ENCODE peak calls at places on chromosome 13, in five cellular contexts. T is IMR-90, S is A549, Q is K562, F is GM12878. H is an unnamed sample.

GRCh38 chr13:90545070-90545840 is 802.2 kb upstream of the MIR17HG start:
- DNase-seq in T (no peak), Q (no peak), F (no peak), S (no peak), H (no peak)

GRCh38 chr13:40342901-40343300 is 323.5 kb downstream of the FOXO1 start:
- DNase-seq in S (no peak), T (no peak), Q (no peak), F (no peak), H (no peak)

GRCh38 chr13:30312859-30313258 is 5.5 kb upstream of the KATNAL1 start:
- DNase-seq in S (no peak), F (no peak), T (peak; percentile 46), Q (no peak), H (no peak)

GRCh38 chr13:19782049-19782726 is 557 bp downstream of the PSPC1 start:
- DNase-seq in T (peak; percentile 45), Q (peak; percentile 21), F (no peak), S (peak; percentile 1), H (peak; percentile 71)

GRCh38 chr13:74767031-74767430 is 632.8 kb upstream of the KLF12 start:
- DNase-seq in S (no peak), Q (no peak), T (peak; percentile 66), F (no peak), H (no peak)

GRCh38 chr13:73991384-73991783 is 142.8 kb downstream of the KLF12 start:
- DNase-seq in Q (no peak), T (no peak), F (no peak), S (no peak), H (no peak)

GRCh38 chr13:73715114-73715909 is 418.9 kb downstream of the KLF12 start:
- DNase-seq in S (no peak), T (no peak), F (peak; percentile 31), Q (no peak), H (no peak)

GRCh38 chr13:78595819-78596700 is 7.3 kb downstream of the POU4F1 start:
- DNase-seq in T (no peak), S (peak; percentile 23), F (no peak), Q (no peak), H (peak; percentile 84)

GRCh38 chr13:29883941-29884518 is 33.6 kb upstream of the UBL3 start:
- DNase-seq in F (no peak), T (peak; percentile 27), S (no peak), Q (no peak), H (no peak)

GRCh38 chr13:56501750-56502149 is 639.0 kb upstream of the PRR20A start:
- DNase-seq in T (no peak), Q (no peak), S (no peak), F (no peak), H (no peak)

GRCh38 chr13:76745246-76746200 is 140.7 kb downstream of the KCTD12 start:
- DNase-seq in S (no peak), Q (no peak), F (peak; percentile 59), T (no peak), H (no peak)

GRCh38 chr13:92843549-92843948 is 383.1 kb upstream of the GPC6 start:
- DNase-seq in T (peak; percentile 69), Q (no peak), F (no peak), S (no peak), H (no peak)

DNA sequence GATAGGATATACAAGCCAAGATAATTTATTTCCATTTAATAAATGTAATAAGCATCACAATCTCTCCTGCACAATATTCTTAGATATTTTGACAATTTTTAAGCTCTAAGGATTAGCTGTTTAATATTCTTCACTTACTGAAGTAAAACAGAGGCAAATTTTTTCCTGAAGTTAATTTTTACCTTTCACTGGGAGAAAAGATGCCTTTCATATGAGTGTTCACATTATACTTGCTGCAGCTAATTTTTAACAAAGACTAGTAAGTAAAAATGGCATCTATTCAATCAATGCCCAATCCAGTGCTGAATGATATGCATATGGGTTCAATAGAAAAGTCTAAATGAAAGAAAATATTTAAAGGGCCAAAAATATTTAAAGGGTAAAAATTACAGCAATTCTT is 377.2 kb upstream of the GPC6 start:
- DNase-seq in Q (no peak), T (no peak), S (no peak), F (no peak), H (no peak)
- TF ChIP-seq RAD21 in Q (no peak), T (no peak), S (no peak), F (no peak), H (no peak)

GRCh38 chr13:72290962-72291681 is 424.1 kb upstream of the DACH1 start:
- DNase-seq in S (no peak), T (no peak), Q (no peak), F (no peak), H (no peak)

GRCh38 chr13:72293206-72293605 is 426.2 kb upstream of the DACH1 start:
- DNase-seq in T (no peak), F (no peak), Q (no peak), S (no peak), H (no peak)

GRCh38 chr13:72296246-72296645 is 429.2 kb upstream of the DACH1 start:
- DNase-seq in T (no peak), F (no peak), S (no peak), Q (no peak), H (no peak)

GRCh38 chr13:72295173-72295572 is 428.2 kb upstream of the DACH1 start:
- DNase-seq in T (no peak), S (no peak), F (no peak), Q (no peak), H (no peak)
- H3K4me1 ChIP-seq in T (no peaks in the 10 kb centered on the region), S (no peaks in the 10 kb centered on the region), F (no peaks in the 10 kb centered on the region), Q (no peaks in the 10 kb centered on the region), H (peaks cover 2% of the 10 kb centered on the region)

GRCh38 chr13:113820813-113821651 is 42.8 kb downstream of the GAS6 start:
- DNase-seq in S (peak; percentile 40), T (peak; percentile 99), Q (peak; percentile 44), F (no peak), H (peak; percentile 91)
- TF ChIP-seq RCOR1 in S (no peak), T (peak; percentile 7), Q (no peak), F (no peak), H (no peak)

DNA sequence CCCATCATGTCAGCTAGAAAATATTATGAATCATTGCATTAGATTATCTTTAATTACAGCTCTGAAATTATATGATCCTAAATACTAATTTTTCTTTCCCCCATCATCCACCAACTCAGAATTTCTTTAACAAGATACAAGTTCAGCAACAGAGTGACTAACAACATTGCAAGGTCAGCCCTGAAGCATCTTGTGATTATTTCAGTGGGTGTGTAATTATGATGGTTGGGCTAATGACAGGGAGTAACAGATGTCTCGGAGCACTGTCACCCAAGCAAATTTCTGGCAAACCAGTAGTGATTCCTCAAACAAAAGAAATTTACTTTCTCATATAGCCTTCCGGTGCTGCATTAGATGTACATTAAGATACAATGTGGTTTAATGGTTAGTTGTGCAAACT is 238.9 kb downstream of the ITGBL1 start:
- DNase-seq in T (no peak), Q (no peak), S (no peak), F (no peak), H (no peak)
- TF ChIP-seq RAD21 in T (no peak), Q (no peak), S (no peak), F (no peak), H (no peak)

GRCh38 chr13:95235199-95235726 is 66.0 kb downstream of the ABCC4 start:
- DNase-seq in F (no peak), T (no peak), S (no peak), Q (no peak), H (no peak)

GRCh38 chr13:95235944-95236343 is 65.3 kb downstream of the ABCC4 start:
- DNase-seq in Q (no peak), F (no peak), S (no peak), T (no peak), H (no peak)

GRCh38 chr13:95231393-95231792 is 69.9 kb downstream of the ABCC4 start:
- DNase-seq in T (no peak), F (no peak), Q (no peak), S (no peak), H (no peak)

GRCh38 chr13:95234242-95234641 is 67.0 kb downstream of the ABCC4 start:
- DNase-seq in Q (no peak), S (no peak), T (no peak), F (no peak), H (no peak)

GRCh38 chr13:95233026-95233635 is 68.1 kb downstream of the ABCC4 start:
- DNase-seq in S (no peak), Q (peak; percentile 15), T (no peak), F (no peak), H (peak; percentile 57)
- H3K4me1 ChIP-seq in S (peaks cover 27% of the 10 kb centered on the region), Q (no peaks in the 10 kb centered on the region), T (peaks cover 15% of the 10 kb centered on the region), F (peaks cover 35% of the 10 kb centered on the region), H (no peaks in the 10 kb centered on the region)

GRCh38 chr13:25733696-25734435 is 317.9 kb downstream of the SHISA2 start:
- DNase-seq in S (no peak), T (no peak), F (no peak), Q (no peak), H (no peak)

GRCh38 chr13:25738797-25739196 is 313.0 kb downstream of the SHISA2 start:
- DNase-seq in T (no peak), S (no peak), Q (no peak), F (no peak), H (no peak)

GRCh38 chr13:25742220-25742619 is 309.6 kb downstream of the SHISA2 start:
- DNase-seq in F (no peak), T (no peak), Q (no peak), S (no peak), H (no peak)

GRCh38 chr13:25741796-25742195 is 310.0 kb downstream of the SHISA2 start:
- DNase-seq in Q (no peak), S (no peak), T (no peak), F (no peak), H (no peak)

DNA sequence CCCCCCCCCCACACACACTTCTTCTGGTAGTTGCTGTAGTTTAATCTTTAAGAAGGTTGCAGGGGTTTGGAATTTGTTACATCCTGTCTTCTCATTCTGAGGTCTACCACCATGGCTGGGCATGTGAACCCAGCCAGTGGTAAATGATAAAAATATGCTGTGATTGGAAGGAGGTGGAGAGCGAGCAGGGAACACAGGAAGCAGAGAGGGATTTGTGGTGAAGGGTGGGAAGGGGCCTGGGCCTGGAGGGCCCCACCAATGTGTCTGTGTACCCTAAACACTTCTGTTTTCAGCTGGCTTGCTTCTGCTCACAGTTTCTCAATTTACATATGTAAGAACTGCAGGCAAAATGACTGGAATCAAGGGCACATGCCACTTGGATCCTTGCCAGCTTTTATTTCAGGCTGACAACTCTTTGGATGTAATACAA is 313.5 kb downstream of the SHISA2 start:
- DNase-seq in Q (no peak), T (no peak), S (no peak), F (no peak), H (peak; percentile 34)
- TF ChIP-seq RCOR1 in Q (no peak), T (no peak), S (no peak), F (no peak), H (no peak)

GRCh38 chr13:44989071-44989889 is at the start of the genes GPALPP1 and NUFIP1:
- DNase-seq in S (peak; percentile 92), T (peak; percentile 95), F (peak; percentile 64), Q (peak; percentile 66), H (peak; percentile 94)

GRCh38 chr13:44989941-44990340 is 603 bp downstream of the GPALPP1 start:
- DNase-seq in Q (no peak), S (peak; percentile 5), T (no peak), F (no peak), H (peak; percentile 22)
- TF ChIP-seq RAD21 in Q (no peak), S (no peak), T (no peak), F (no peak), H (no peak)

H was measured in SK-N-SH.